ENCODE peak calls at places on chromosomes 11 and 22, in five cellular contexts. M is IMR-90, S is mammary epithelial cell, K is GM23338, T is endothelial cell of umbilical vein. E is an unnamed sample.
A peak's percentile ranks its signal among the peaks of the same experiment; 100 is the strongest.

GRCh38 chr11:19345519-19345847 is 104.7 kb upstream of the E2F8 start:
- DNase-seq in K (peak; percentile 61), T (no peak), M (no peak), S (no peak), E (no peak)

GRCh38 chr11:32137869-32138268 is 47.0 kb downstream of the RCN1 start:
- DNase-seq in T (no peak), K (no peak), S (no peak), M (no peak), E (no peak)

GRCh38 chr11:3956748-3957147 is 101.3 kb downstream of the STIM1 start:
- DNase-seq in M (no peak), S (no peak), T (no peak), K (no peak), E (no peak)

GRCh38 chr11:84234462-84235202 is 948.5 kb upstream of the CCDC90B start:
- DNase-seq in S (no peak), K (peak; percentile 78), M (no peak), T (no peak), E (no peak)

GRCh38 chr11:122559734-122560382 is 95.7 kb upstream of the UBASH3B start:
- DNase-seq in S (peak; percentile 20), M (peak; percentile 25), T (no peak), K (peak; percentile 84), E (no peak)

GRCh38 chr22:35149149-35149548 is 83.2 kb downstream of the ISX start:
- DNase-seq in S (no peak), M (no peak), K (no peak), T (no peak), E (no peak)

GRCh38 chr11:33716236-33716635 is 15.6 kb upstream of the C11orf91 start:
- DNase-seq in M (no peak), T (peak; percentile 66), K (peak; percentile 44), S (peak; percentile 80), E (peak; percentile 36)

GRCh38 chr11:79437981-79438630 is 2.7 kb downstream of the TENM4 start:
- DNase-seq in S (peak; percentile 81), T (no peak), M (peak; percentile 63), K (peak; percentile 45), E (no peak)

GRCh38 chr11:2693851-2694261 is 5.9 kb downstream of the KCNQ1OT1 start:
- DNase-seq in K (peak; percentile 56), S (no peak), T (no peak), M (no peak), E (no peak)

GRCh38 chr22:37492428-37493344 is 6.5 kb upstream of the MFNG start:
- DNase-seq in K (peak; percentile 86), T (peak; percentile 37), M (peak; percentile 59), S (peak; percentile 38), E (peak; percentile 84)

GRCh38 chr22:40631925-40632324 is 4.6 kb downstream of the MRTFA start:
- DNase-seq in K (no peak), M (no peak), S (no peak), T (no peak), E (no peak)

GRCh38 chr11:9315078-9315688 is 790 bp upstream of the TMEM41B start:
- DNase-seq in T (no peak), M (peak; percentile 4), S (no peak), K (no peak), E (no peak)
- H3K4me1 ChIP-seq in T (peaks cover 15% of the 10 kb centered on the region), M (peaks cover 4% of the 10 kb centered on the region), S (peaks cover 6% of the 10 kb centered on the region), K (peaks cover 37% of the 10 kb centered on the region), E (peaks cover 27% of the 10 kb centered on the region)

DNA sequence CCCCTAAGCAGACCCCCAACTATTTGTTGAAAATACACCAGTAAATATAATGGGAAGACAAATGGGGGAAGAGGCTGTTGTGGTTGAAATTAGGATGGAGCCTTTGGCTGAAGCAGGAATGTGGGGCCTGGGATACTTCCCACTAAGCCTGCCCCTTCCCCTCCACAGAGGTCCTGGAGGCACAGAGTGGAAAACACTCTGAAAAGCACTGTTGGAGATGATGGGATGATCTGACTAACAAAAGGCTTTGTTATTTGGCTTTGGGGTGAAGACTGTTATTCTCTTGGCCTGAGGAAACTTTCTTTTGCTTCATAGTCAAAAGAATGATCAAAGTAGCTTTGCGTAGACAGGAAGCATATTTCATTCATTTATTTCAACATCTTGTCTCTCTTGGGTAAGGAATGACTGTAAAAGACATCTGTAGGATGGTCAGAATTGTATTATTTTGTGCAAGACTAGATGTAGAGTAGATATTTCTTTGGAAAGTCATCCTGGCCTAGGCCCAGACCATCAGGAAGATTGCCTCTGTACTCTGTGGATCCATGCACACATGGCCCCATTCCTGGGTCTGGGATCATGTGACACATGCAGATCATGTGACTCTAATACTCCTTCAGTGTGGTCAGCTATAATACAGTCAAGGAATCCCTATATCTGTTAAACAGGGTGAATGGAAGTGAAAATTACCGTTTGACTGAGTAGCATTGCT is 111.5 kb downstream of the SPON1 start:
- DNase-seq in M (no peak), S (peak; percentile 4), K (peak; percentile 13), T (no peak), E (no peak)
- H2AFZ ChIP-seq in M (no peak overlapping the region), S (no peak overlapping the region), K (peak overlapping the region; percentile 29), T (no peak overlapping the region), E (peak overlapping the region; percentile 75)

GRCh38 chr22:33887173-33887572 is 33.1 kb downstream of the LARGE1 start:
- DNase-seq in M (no peak), K (peak; percentile 57), T (no peak), S (no peak), E (no peak)
- H3K4me1 ChIP-seq in M (no peaks in the 10 kb centered on the region), K (peaks cover 92% of the 10 kb centered on the region), T (no peaks in the 10 kb centered on the region), S (no peaks in the 10 kb centered on the region), E (peaks cover 25% of the 10 kb centered on the region)

GRCh38 chr11:58741127-58741526 is 9.4 kb upstream of the GLYAT start:
- DNase-seq in K (no peak), M (no peak), S (no peak), T (no peak), E (no peak)

GRCh38 chr11:58740447-58740846 is 8.7 kb upstream of the GLYAT start:
- DNase-seq in S (no peak), M (no peak), K (no peak), T (no peak), E (no peak)

GRCh38 chr11:58742981-58743880 is 11.5 kb upstream of the GLYAT start:
- DNase-seq in S (no peak), K (peak; percentile 8), M (no peak), T (no peak), E (peak; percentile 4)

GRCh38 chr11:58742140-58742539 is 10.4 kb upstream of the GLYAT start:
- DNase-seq in S (no peak), K (no peak), M (no peak), T (no peak), E (no peak)

GRCh38 chr11:58739725-58740430 is 8.1 kb upstream of the GLYAT start:
- DNase-seq in M (peak; percentile 32), K (no peak), T (no peak), S (peak; percentile 44), E (no peak)
- H2AFZ ChIP-seq in M (peak overlapping the region; percentile 51), K (no peak overlapping the region), T (no peak overlapping the region), S (peak overlapping the region; percentile 31), E (no peak overlapping the region)

DNA sequence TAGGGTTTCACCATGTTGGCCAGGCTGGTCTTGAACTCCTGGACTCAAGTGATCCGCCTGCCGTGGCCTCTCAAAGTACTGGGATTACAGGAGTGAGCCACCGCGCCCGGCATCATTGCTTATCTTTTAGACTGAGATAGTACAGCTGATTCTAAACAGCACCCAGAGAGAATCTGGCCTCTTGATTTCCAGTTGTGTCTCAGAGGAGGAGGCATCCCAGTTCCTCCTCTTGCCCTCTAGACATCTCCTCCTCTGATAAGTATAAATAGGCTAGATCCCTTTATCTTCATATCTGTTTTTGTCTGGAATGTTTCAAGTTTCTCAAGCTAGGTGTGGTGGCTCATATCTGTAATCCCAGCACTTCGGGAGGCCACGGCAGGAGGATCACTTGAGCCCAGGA is 7.0 kb downstream of the MARK2 start:
- DNase-seq in K (no peak), T (no peak), M (no peak), S (no peak), E (no peak)
- H3K4me1 ChIP-seq in K (peaks cover 57% of the 10 kb centered on the region), T (peaks cover 8% of the 10 kb centered on the region), M (peaks cover 14% of the 10 kb centered on the region), S (peaks cover 38% of the 10 kb centered on the region), E (peaks cover 30% of the 10 kb centered on the region)

GRCh38 chr11:108221401-108221800 is 1.0 kb downstream of the NPAT start:
- DNase-seq in K (peak; percentile 22), T (peak; percentile 79), M (peak; percentile 45), S (peak; percentile 14), E (peak; percentile 16)

GRCh38 chr11:108218912-108219783 is 3.3 kb downstream of the NPAT start:
- DNase-seq in T (no peak), K (peak; percentile 63), M (no peak), S (no peak), E (no peak)

GRCh38 chr11:108222686-108223448 is at the start of gene ATM:
- DNase-seq in S (peak; percentile 99), K (peak; percentile 99), T (peak; percentile 100), M (peak; percentile 99), E (peak; percentile 98)

GRCh38 chr11:108221981-108222685 is at the start of gene NPAT:
- DNase-seq in K (no peak), S (no peak), M (no peak), T (no peak), E (peak; percentile 65)

DNA sequence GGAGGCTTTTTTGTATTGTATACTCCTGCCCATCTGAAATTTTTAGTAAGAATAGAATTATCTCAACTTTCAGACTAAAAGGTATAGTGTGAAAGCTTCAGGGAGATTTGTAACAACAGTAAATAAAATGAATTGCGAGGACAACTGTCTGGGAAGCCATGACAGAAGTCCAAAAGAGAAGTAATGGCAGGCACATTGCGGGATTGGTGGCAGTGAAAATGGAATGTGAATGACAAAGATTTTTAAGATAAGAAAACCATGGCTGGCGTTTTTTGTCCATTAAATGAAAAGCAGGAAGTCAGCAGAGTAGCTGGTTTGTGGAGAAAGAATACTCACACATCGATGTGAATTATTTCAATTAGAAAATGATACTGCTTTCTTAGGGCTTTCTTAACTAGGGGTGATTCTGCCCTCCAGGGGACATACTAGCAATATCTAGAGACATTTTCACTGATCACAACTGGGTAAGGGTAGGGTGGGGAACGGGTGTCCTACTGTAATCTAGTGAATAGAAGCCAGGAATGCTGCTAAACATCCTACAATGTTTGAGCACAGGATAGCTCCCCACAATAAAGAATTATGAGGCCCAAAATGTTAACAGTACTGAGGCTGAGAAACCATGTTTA is 1.6 kb downstream of the NPAT start:
- DNase-seq in K (no peak), T (no peak), M (no peak), S (no peak), E (peak; percentile 40)
- H2AFZ ChIP-seq in K (no peak overlapping the region), T (peak overlapping the region; percentile 6), M (no peak overlapping the region), S (peak overlapping the region; percentile 95), E (no peak overlapping the region)

DNA sequence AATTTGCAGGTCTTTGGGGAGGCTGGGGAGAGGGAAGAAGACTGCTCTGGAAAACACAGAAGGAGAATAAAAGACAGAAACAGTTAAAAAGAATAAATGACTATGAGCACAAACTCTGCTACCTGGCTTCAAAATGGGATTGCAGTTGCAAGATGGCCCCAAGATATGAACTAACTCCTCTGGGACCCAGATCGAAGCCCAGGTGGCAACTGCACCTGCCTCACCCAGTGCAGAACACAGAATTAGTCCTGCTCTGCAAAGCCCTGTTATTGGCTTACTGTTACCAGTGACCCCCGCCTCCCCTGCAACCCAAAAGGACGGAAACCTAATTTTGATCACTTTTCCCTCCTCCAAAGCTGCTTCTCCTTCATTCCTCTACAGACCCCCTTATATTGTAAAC is 35.9 kb upstream of the POU2AF1 start:
- DNase-seq in M (no peak), T (no peak), K (no peak), S (no peak), E (peak; percentile 91)
- H3K4me1 ChIP-seq in M (peaks cover 9% of the 10 kb centered on the region), T (no peaks in the 10 kb centered on the region), K (no peaks in the 10 kb centered on the region), S (no peaks in the 10 kb centered on the region), E (peaks cover 99% of the 10 kb centered on the region)